ENCODE peak calls at places on chromosome 3, in six cellular contexts. W, M, I, Q, B and E are unnamed samples.

GRCh38 chr3:112739252-112739945 is 98.5 kb upstream of the CCDC80 start:
- DNase-seq in I (no peak), M (no peak), W (no peak), Q (peak; percentile 35), B (no peak), E (no peak)

GRCh38 chr3:16908408-16908807 is 23.7 kb downstream of the PLCL2 start:
- DNase-seq in Q (no peak), B (no peak), M (no peak), I (no peak), W (no peak), E (no peak)

GRCh38 chr3:7309707-7310106 is 448.8 kb downstream of the GRM7 start:
- DNase-seq in M (no peak), W (peak; percentile 12), Q (no peak), I (peak; percentile 47), B (peak; percentile 73), E (no peak)

GRCh38 chr3:24451461-24452099 is 43.1 kb downstream of the THRB start:
- DNase-seq in Q (no peak), I (no peak), B (peak; percentile 32), W (no peak), M (no peak), E (no peak)

GRCh38 chr3:11510001-11510760 is 133.5 kb downstream of the VGLL4 start:
- DNase-seq in W (peak; percentile 78), M (no peak), Q (no peak), B (no peak), I (peak; percentile 68), E (no peak)

GRCh38 chr3:170598091-170598502 is 12.2 kb upstream of the SLC7A14 start:
- DNase-seq in B (peak; percentile 15), Q (no peak), W (no peak), M (no peak), I (no peak), E (no peak)

GRCh38 chr3:105842943-105843342 is 25.9 kb downstream of the CBLB start:
- DNase-seq in I (no peak), W (no peak), M (no peak), Q (no peak), B (peak; percentile 50), E (no peak)

GRCh38 chr3:24352893-24353553 is 141.6 kb downstream of the THRB start:
- DNase-seq in Q (no peak), W (no peak), M (no peak), B (no peak), I (no peak), E (no peak)

GRCh38 chr3:65582012-65582717 is 456.6 kb downstream of the MAGI1 start:
- DNase-seq in B (no peak), Q (peak; percentile 23), W (no peak), I (no peak), M (no peak), E (no peak)

GRCh38 chr3:61218508-61218907 is 32.7 kb downstream of the FHIT start:
- DNase-seq in M (no peak), I (no peak), Q (no peak), B (no peak), W (no peak), E (no peak)

GRCh38 chr3:127038476-127038875 is 55.6 kb downstream of the PLXNA1 start:
- DNase-seq in Q (no peak), I (no peak), B (no peak), W (no peak), M (peak; percentile 46), E (peak; percentile 47)

GRCh38 chr3:113231827-113232253 is 20.5 kb downstream of the BOC start:
- DNase-seq in I (no peak), Q (peak; percentile 69), M (no peak), W (no peak), B (peak; percentile 78), E (no peak)

GRCh38 chr3:4977889-4978258 is 1.4 kb upstream of the BHLHE40 start:
- DNase-seq in Q (no peak), M (no peak), I (no peak), W (no peak), B (no peak), E (no peak)

GRCh38 chr3:4978966-4979400 is 254 bp upstream of the BHLHE40 start:
- DNase-seq in B (peak; percentile 99), W (peak; percentile 98), I (peak; percentile 97), M (peak; percentile 98), Q (peak; percentile 98), E (peak; percentile 99)

GRCh38 chr3:4979401-4980228 is at the start of gene BHLHE40:
- DNase-seq in W (peak; percentile 44), Q (no peak), B (no peak), I (no peak), M (no peak), E (no peak)

GRCh38 chr3:4977001-4977888 is 2.0 kb upstream of the BHLHE40 start:
- DNase-seq in M (peak; percentile 91), Q (peak; percentile 86), B (peak; percentile 97), I (peak; percentile 84), W (peak; percentile 89), E (no peak)

GRCh38 chr3:4978259-4978965 is 825 bp upstream of the BHLHE40 start:
- DNase-seq in M (peak; percentile 99), B (peak; percentile 99), I (peak; percentile 98), W (peak; percentile 96), Q (peak; percentile 98), E (peak; percentile 99)
- H3K4me1 ChIP-seq in M (peaks cover 32% of the 10 kb centered on the region), B (peaks cover 18% of the 10 kb centered on the region), I (no peaks in the 10 kb centered on the region), W (peaks cover 40% of the 10 kb centered on the region), Q (peaks cover 43% of the 10 kb centered on the region), E (peaks cover 13% of the 10 kb centered on the region)

DNA sequence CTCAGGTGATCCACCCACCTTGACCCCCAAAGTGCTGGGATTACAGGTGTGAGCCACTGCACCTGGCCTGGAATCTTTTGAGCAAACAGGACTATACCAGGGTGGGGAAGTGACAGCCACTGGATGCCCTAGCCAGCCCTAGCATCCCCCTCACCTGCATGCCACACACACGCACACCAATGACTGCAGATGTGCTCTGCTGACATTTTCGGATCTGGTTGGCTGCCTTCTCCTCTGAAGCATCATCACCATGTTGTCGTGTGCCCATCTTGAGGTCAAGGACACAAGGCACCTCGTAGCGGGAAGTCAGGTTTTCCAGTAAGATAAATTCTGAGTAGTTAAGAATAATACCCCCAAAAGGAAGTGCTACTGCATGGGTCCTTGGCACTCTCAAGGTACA is 3.7 kb upstream of the NCKIPSD start:
- DNase-seq in Q (no peak), B (no peak), I (no peak), W (no peak), M (peak; percentile 46), E (no peak)
- H3K36me3 ChIP-seq in Q (peaks cover 67% of the 10 kb centered on the region), B (peaks cover 70% of the 10 kb centered on the region), I (no peaks in the 10 kb centered on the region), W (no peaks in the 10 kb centered on the region), M (peaks cover 73% of the 10 kb centered on the region), E (peaks cover 70% of the 10 kb centered on the region)

DNA sequence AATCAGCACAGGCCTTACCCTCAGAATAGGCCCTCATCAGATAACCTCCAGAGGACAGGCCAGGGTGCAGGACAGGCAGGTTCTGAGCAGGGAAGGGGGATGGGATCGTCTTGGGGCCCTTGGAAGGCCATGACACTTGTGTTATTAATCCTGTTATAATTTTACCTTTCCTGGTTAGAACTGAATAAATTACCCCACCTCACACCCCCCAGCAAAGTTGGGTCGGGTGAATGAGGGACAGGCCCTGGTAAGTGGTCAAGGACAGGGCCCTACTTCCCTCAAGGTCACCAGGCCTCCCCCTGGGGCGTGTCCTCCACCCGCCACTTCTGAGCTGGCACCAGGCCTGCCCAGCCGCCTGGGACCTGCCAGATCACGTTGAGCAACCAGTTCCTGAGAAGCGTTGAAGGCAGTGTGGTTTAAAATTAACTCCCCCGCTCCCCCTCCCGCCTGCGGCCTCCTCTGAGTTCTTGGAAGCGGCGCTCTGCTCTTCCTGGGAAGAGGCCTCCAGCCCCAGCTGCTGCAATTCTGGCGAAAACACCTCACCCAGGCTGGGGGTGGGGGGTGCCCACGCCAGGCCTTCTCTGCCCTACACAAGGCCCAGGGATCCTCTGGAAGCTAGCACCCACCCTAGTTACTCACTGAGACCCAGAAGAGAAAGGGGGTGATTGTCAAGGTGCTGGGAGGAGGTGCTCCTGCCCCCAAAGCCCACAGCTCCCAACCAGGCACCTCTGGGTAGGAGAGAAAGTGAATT is 10.6 kb downstream of the CISH start:
- DNase-seq in B (peak; percentile 97), Q (peak; percentile 91), M (peak; percentile 97), I (peak; percentile 97), W (peak; percentile 99), E (peak; percentile 88)
- H3K4me1 ChIP-seq in B (peaks cover 42% of the 10 kb centered on the region), Q (peaks cover 30% of the 10 kb centered on the region), M (peaks cover 70% of the 10 kb centered on the region), I (peaks cover 29% of the 10 kb centered on the region), W (peaks cover 65% of the 10 kb centered on the region), E (peaks cover 28% of the 10 kb centered on the region)

DNA sequence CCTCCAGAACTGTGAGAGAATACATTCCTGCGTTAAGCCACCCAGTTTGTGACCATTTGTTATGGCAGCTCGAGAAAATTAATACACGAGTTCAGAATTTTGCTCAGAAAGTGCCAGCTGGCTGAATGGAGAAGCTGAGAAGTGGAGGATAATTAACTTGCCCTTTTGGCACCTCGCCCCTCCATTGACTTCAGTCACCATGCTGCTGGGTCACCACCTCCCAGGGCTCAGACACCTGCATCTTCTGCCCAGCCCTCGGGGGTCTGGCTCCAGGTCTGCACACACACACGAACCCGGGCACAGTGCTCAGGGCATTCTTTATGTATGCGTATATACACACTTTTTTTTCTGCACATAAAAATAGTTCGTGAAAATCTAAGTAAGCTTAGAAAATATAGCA is 32.0 kb downstream of the AMOTL2 start:
- DNase-seq in I (peak; percentile 11), B (no peak), Q (no peak), M (no peak), W (no peak), E (no peak)
- H3K36me3 ChIP-seq in I (no peaks in the 10 kb centered on the region), B (no peaks in the 10 kb centered on the region), Q (no peaks in the 10 kb centered on the region), M (no peaks in the 10 kb centered on the region), W (no peaks in the 10 kb centered on the region), E (no peaks in the 10 kb centered on the region)